ENCODE peak calls at places on chromosomes 6 and 20, in five cellular contexts. O is trophoblast cell; W is prostate gland; L is CD8-positive, alpha-beta memory T cell; M is foreskin keratinocyte. D is an unnamed sample.

GRCh38 chr6:84512396-84512795 is 252.0 kb downstream of the TBX18 start:
- DNase-seq in O (peak), W (no peak), L (no peak), M (no peak), D (no peak)

GRCh38 chr6:27545271-27546046 is 72.6 kb upstream of the ZNF184 start:
- DNase-seq in O (peak), W (no peak), L (no peak), M (peak), D (peak)

GRCh38 chr6:24666097-24666615 is 543 bp downstream of the TDP2 start:
- DNase-seq in O (peak), W (peak), L (no peak), M (no peak), D (no peak)

GRCh38 chr6:54617730-54618129 is 228.8 kb upstream of the FAM83B start:
- DNase-seq in O (peak), W (no peak), L (no peak), M (peak), D (no peak)

GRCh38 chr6:55916188-55916587 is 40.8 kb upstream of the BMP5 start:
- DNase-seq in O (peak), W (no peak), L (no peak), M (peak), D (no peak)

GRCh38 chr6:41132254-41132653 is 21.9 kb downstream of the TREML1 start:
- DNase-seq in O (no peak), W (no peak), L (no peak), M (peak), D (no peak)

GRCh38 chr20:62617711-62618483 is 24.4 kb upstream of the SLCO4A1 start:
- DNase-seq in O (peak), W (no peak), L (peak), M (no peak), D (peak)

GRCh38 chr6:87341158-87341557 is 3.5 kb upstream of the C6orf163 start:
- DNase-seq in O (no peak), W (no peak), L (no peak), M (no peak), D (no peak)

GRCh38 chr6:134368670-134369069 is 50.8 kb upstream of the SGK1 start:
- DNase-seq in O (no peak), W (no peak), L (no peak), M (no peak), D (no peak)

GRCh38 chr20:63360850-63361497 is at the start of gene CHRNA4:
- DNase-seq in O (no peak), W (no peak), L (no peak), M (no peak), D (no peak)

GRCh38 chr20:33656010-33656782 is 5.9 kb upstream of the C20orf144 start:
- DNase-seq in O (no peak), W (no peak), L (no peak), M (no peak), D (no peak)

GRCh38 chr6:158698876-158699440 is 49.1 kb downstream of the SYTL3 start:
- DNase-seq in O (peak), W (no peak), L (no peak), M (no peak), D (no peak)

GRCh38 chr6:53986721-53987526 is 124.3 kb upstream of the MLIP start:
- DNase-seq in O (no peak), W (no peak), L (no peak), M (peak), D (no peak)

GRCh38 chr6:122297010-122297409 is 102.4 kb upstream of the HSF2 start:
- DNase-seq in O (no peak), W (no peak), L (no peak), M (no peak), D (no peak)

GRCh38 chr6:35391240-35391968 is 49.0 kb downstream of the PPARD start:
- DNase-seq in O (peak), W (no peak), L (peak), M (peak), D (peak)

GRCh38 chr6:35388772-35389352 is 46.5 kb downstream of the PPARD start:
- DNase-seq in O (peak), W (no peak), L (no peak), M (no peak), D (no peak)

GRCh38 chr6:35392773-35393672 is 50.7 kb downstream of the PPARD start:
- DNase-seq in O (no peak), W (no peak), L (no peak), M (peak), D (no peak)

GRCh38 chr6:35388023-35388422 is 45.7 kb downstream of the PPARD start:
- DNase-seq in O (no peak), W (no peak), L (no peak), M (no peak), D (no peak)

GRCh38 chr6:35392111-35392702 is 49.8 kb downstream of the PPARD start:
- DNase-seq in O (peak), W (peak), L (no peak), M (peak), D (peak)
- H3K27ac ChIP-seq in O (no peak), W (peak), L (no peak), M (peak), D (peak)

GRCh38 chr6:47235964-47236760 is 73.5 kb downstream of the TNFRSF21 start:
- DNase-seq in O (no peak), W (peak), L (no peak), M (no peak), D (no peak)

GRCh38 chr6:47241742-47242482 is 67.8 kb downstream of the TNFRSF21 start:
- DNase-seq in O (no peak), W (no peak), L (no peak), M (no peak), D (no peak)

GRCh38 chr6:47242483-47243386 is 67.0 kb downstream of the TNFRSF21 start:
- DNase-seq in O (peak), W (peak), L (peak), M (peak), D (peak)

GRCh38 chr6:47238456-47238995 is 71.2 kb downstream of the TNFRSF21 start:
- DNase-seq in O (peak), W (no peak), L (no peak), M (no peak), D (no peak)

DNA sequence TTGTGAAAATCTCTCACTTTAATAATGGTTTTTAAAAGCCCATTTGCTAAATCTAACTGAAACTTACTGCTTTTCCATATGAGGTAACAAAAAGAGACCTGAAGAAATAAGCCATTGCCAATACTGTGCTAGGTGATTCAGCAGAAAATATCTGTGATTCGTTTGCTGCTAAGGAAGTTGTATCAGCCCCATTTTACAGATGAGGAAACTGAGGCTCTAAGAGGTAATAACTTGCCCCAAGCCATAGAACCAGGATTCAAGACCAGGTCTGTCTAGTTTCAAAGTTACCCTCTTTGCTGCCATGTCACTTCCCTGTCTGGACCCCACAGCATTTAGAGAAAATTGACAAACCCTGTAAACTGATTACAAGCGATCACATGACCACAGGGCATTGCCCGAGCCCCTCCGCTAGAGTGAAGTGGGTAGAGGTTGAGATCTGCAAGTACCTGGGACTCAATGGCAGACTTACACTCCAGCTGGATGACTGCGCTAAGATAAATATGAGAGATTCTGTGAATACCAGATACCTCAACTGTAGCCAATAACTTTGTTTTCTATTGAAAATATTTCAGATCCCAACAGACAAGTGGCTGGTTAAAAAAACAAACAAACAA is 69.3 kb downstream of the TNFRSF21 start:
- DNase-seq in O (no peak), W (no peak), L (no peak), M (no peak), D (no peak)
- H3K27ac ChIP-seq in O (peak), W (no peak), L (no peak), M (no peak), D (peak)

DNA sequence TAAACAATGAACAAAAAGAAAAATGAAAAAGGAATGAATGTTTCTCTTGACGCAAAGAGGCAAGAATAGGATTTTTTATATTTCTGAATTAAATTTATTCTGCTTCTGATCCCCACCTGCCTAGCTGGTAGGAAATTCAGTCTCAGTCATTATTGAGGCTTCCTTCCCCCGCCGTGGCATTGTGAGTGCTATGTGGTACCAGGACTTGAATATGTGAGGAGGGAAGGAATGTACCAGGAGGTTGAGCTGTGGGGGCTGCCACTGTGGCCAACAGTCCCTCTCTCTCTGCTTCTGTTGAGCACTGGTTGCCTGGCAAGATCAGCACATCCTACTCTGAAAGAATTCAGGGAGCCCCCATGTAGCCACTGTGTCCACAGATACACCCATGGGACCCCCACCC is 368.1 kb upstream of the JARID2 start:
- DNase-seq in O (no peak), W (no peak), L (no peak), M (no peak), D (no peak)
- H3K27ac ChIP-seq in O (no peak), W (no peak), L (no peak), M (peak), D (peak)

GRCh38 chr6:132122871-132123270 is 171.7 kb upstream of the CCN2 start:
- DNase-seq in O (no peak), W (no peak), L (no peak), M (no peak), D (no peak)

GRCh38 chr6:132126150-132126549 is 175.0 kb upstream of the CCN2 start:
- DNase-seq in O (no peak), W (no peak), L (no peak), M (no peak), D (peak)

GRCh38 chr6:132118144-132118543 is 167.0 kb upstream of the CCN2 start:
- DNase-seq in O (no peak), W (no peak), L (no peak), M (no peak), D (no peak)

DNA sequence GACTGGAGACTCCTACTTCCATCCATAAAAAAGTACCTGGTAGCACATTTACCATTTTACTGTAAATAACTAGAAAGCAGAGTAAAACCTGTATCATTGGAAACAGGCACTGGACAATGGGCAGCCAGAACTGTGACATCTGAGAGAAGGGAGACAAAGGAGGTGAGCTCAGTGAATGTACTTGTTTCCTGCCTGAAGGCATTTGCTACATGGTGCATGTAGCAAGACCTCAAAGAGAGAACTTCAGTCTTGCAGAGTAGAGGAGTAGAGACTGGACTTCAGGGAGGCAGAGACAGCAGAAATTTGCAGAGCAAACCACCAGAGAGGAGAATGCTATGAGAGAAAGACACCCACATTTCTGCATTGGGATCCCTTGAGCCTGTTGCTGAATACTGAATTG is 171.0 kb upstream of the CCN2 start:
- DNase-seq in O (no peak), W (no peak), L (no peak), M (no peak), D (no peak)
- H3K27ac ChIP-seq in O (no peak), W (no peak), L (no peak), M (no peak), D (no peak)

D was measured in PC-9.